ENCODE peak calls at places on chromosomes 5 and 9, in ten cellular contexts. P, S, L, Y, J, X, T, B, R and H are unnamed samples.

GRCh38 chr9:86485359-86485758 is 131.1 kb upstream of the TUT7 start:
- DNase-seq in P (no peak), B (no peak), T (no peak), J (no peak), X (no peak), R (no peak), S (no peak), L (no peak), Y (no peak), H (no peak)

GRCh38 chr9:122206118-122207046 is 22.4 kb downstream of the LHX6 start:
- DNase-seq in R (no peak), L (no peak), B (peak), J (no peak), P (no peak), X (peak), T (peak), Y (no peak), S (no peak), H (no peak)

GRCh38 chr9:14423816-14424261 is 109.9 kb upstream of the NFIB start:
- DNase-seq in L (no peak), X (no peak), S (no peak), Y (no peak), P (no peak), R (no peak), T (no peak), B (peak), J (no peak), H (no peak)

GRCh38 chr9:32426278-32426939 is 42.0 kb downstream of the ACO1 start:
- DNase-seq in X (no peak), J (peak), P (no peak), R (peak), L (peak), Y (no peak), B (peak), S (no peak), T (no peak), H (no peak)

GRCh38 chr5:17302590-17302989 is 85.2 kb downstream of the BASP1 start:
- DNase-seq in P (no peak), S (no peak), Y (no peak), X (no peak), T (no peak), B (peak), L (no peak), J (no peak), R (peak), H (no peak)

GRCh38 chr9:80648336-80648735 is 1041.0 kb downstream of the TLE1 start:
- DNase-seq in R (no peak), B (peak), S (no peak), P (no peak), L (no peak), Y (no peak), X (no peak), J (no peak), T (no peak), H (no peak)

GRCh38 chr5:100270323-100270771 is 264.8 kb upstream of the FAM174A start:
- DNase-seq in L (no peak), R (no peak), Y (no peak), B (peak), X (no peak), J (no peak), P (no peak), T (no peak), S (no peak), H (no peak)

GRCh38 chr5:169249001-169249400 is 51.9 kb downstream of the SLIT3 start:
- DNase-seq in P (no peak), B (no peak), T (no peak), S (no peak), Y (no peak), R (no peak), L (no peak), X (no peak), J (no peak), H (no peak)

GRCh38 chr5:87136096-87136495 is 131.6 kb upstream of the RASA1 start:
- DNase-seq in P (no peak), L (no peak), R (no peak), J (no peak), X (no peak), S (no peak), B (no peak), Y (no peak), T (no peak), H (no peak)

GRCh38 chr5:98296426-98296825 is 477.0 kb upstream of the RGMB start:
- DNase-seq in L (no peak), X (no peak), S (no peak), R (no peak), B (peak), Y (no peak), P (no peak), T (no peak), J (no peak), H (no peak)

GRCh38 chr5:36369092-36369737 is 67.5 kb upstream of the RANBP3L start:
- DNase-seq in R (no peak), L (peak), X (no peak), T (no peak), P (no peak), S (no peak), B (peak), Y (no peak), J (peak), H (no peak)

GRCh38 chr5:126514159-126515141 is 80.6 kb downstream of the ALDH7A1 start:
- DNase-seq in S (no peak), J (no peak), T (no peak), Y (no peak), L (no peak), P (no peak), B (peak), X (no peak), R (no peak), H (no peak)

GRCh38 chr9:621199-621860 is 220.2 kb upstream of the DMRT1 start:
- DNase-seq in L (no peak), S (no peak), X (no peak), B (peak), R (no peak), T (no peak), J (no peak), Y (no peak), P (no peak), H (no peak)

GRCh38 chr5:68534131-68534940 is 318.8 kb downstream of the PIK3R1 start:
- DNase-seq in T (peak), L (peak), S (no peak), J (peak), B (peak), X (no peak), P (no peak), R (no peak), Y (peak), H (no peak)

GRCh38 chr5:56909294-56910122 is at the start of gene SETD9:
- DNase-seq in B (peak), S (peak), X (peak), J (peak), R (peak), L (peak), Y (peak), T (peak), P (peak), H (peak)

GRCh38 chr5:120405923-120406322 is 58.2 kb upstream of the PRR16 start:
- DNase-seq in L (no peak), T (no peak), R (no peak), P (no peak), Y (no peak), J (no peak), X (no peak), S (no peak), B (peak), H (no peak)

GRCh38 chr9:135797507-135798302 is 95.7 kb downstream of the KCNT1 start:
- DNase-seq in P (no peak), L (peak), T (no peak), X (no peak), J (peak), S (no peak), B (peak), R (peak), Y (peak), H (peak)

GRCh38 chr9:129716091-129716490 is 36.8 kb downstream of the PTGES start:
- DNase-seq in Y (no peak), P (no peak), B (peak), T (no peak), J (no peak), R (no peak), S (no peak), L (no peak), X (no peak), H (no peak)

GRCh38 chr9:38180631-38181030 is 111.6 kb upstream of the SHB start:
- DNase-seq in J (no peak), B (no peak), R (no peak), S (no peak), Y (no peak), X (no peak), T (no peak), L (no peak), P (no peak), H (no peak)

GRCh38 chr5:65912311-65912710 is 14.1 kb upstream of the ERBIN start:
- DNase-seq in T (no peak), B (no peak), L (no peak), P (no peak), R (no peak), X (no peak), Y (no peak), J (no peak), S (no peak), H (no peak)

GRCh38 chr5:53069626-53070025 is 39.9 kb downstream of the MOCS2 start:
- DNase-seq in T (no peak), B (peak), Y (no peak), X (no peak), P (no peak), L (no peak), S (no peak), R (no peak), J (no peak), H (no peak)

GRCh38 chr9:129889461-129889935 is 54.2 kb downstream of the USP20 start:
- DNase-seq in J (no peak), Y (no peak), P (no peak), X (no peak), L (no peak), R (no peak), T (no peak), B (no peak), S (no peak), H (no peak)

GRCh38 chr9:121434946-121435345 is 64.7 kb downstream of the GGTA1 start:
- DNase-seq in J (no peak), P (no peak), R (no peak), T (no peak), X (no peak), Y (no peak), B (peak), L (no peak), S (no peak), H (no peak)

GRCh38 chr9:35814106-35814840 is 569 bp downstream of the HINT2 start:
- DNase-seq in L (peak), J (peak), P (no peak), R (peak), Y (peak), B (peak), X (peak), S (no peak), T (peak), H (peak)

GRCh38 chr5:97182571-97183099 is 412 bp downstream of the RIOK2 start:
- DNase-seq in B (peak), S (no peak), P (no peak), R (no peak), L (no peak), T (no peak), X (no peak), Y (no peak), J (no peak), H (no peak)

GRCh38 chr5:180848878-180849277 is 12.2 kb downstream of the ZFP62 start:
- DNase-seq in P (no peak), T (no peak), R (peak), Y (no peak), J (no peak), L (no peak), B (no peak), X (no peak), S (no peak), H (no peak)
- TF ChIP-seq CTCF in P (no peak), T (no peak), R (no peak), Y (no peak), J (no peak), L (no peak), B (no peak), X (no peak), S (no peak), H (no peak)

DNA sequence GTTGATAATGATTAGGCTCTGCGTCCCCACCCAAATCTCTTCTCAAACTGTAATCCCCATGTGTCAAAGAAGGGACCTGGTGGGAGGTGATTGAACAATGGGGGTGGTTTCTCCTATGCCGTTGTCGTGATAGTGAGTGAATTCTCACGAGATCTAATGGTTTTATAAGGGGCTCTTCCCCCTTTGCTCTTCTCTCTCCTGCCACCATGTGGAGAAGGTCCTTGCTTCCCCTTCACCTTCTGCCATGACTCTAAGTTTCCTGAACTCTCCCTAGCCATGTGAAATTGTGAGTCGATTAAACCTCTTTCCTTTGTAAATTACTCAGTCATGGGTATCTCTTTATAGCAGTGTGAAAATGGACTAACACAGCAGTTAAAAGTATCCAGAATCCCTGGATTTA is 715.2 kb upstream of the DMAC1 start:
- DNase-seq in Y (no peak), B (no peak), S (no peak), T (no peak), X (no peak), R (no peak), J (no peak), P (no peak), L (no peak), H (no peak)
- TF ChIP-seq CTCF in Y (no peak), B (no peak), S (no peak), T (no peak), X (no peak), R (no peak), J (no peak), P (no peak), L (no peak), H (no peak)

GRCh38 chr9:22990349-22990748 is 543.7 kb downstream of the DMRTA1 start:
- DNase-seq in R (no peak), L (no peak), Y (no peak), S (no peak), B (no peak), T (no peak), P (no peak), J (no peak), X (no peak), H (no peak)

GRCh38 chr9:22986556-22986955 is 539.9 kb downstream of the DMRTA1 start:
- DNase-seq in T (no peak), X (no peak), Y (no peak), B (no peak), P (no peak), L (no peak), J (no peak), R (peak), S (no peak), H (no peak)
- TF ChIP-seq CTCF in T (no peak), X (no peak), Y (no peak), B (no peak), P (no peak), L (no peak), J (no peak), R (no peak), S (no peak), H (no peak)

DNA sequence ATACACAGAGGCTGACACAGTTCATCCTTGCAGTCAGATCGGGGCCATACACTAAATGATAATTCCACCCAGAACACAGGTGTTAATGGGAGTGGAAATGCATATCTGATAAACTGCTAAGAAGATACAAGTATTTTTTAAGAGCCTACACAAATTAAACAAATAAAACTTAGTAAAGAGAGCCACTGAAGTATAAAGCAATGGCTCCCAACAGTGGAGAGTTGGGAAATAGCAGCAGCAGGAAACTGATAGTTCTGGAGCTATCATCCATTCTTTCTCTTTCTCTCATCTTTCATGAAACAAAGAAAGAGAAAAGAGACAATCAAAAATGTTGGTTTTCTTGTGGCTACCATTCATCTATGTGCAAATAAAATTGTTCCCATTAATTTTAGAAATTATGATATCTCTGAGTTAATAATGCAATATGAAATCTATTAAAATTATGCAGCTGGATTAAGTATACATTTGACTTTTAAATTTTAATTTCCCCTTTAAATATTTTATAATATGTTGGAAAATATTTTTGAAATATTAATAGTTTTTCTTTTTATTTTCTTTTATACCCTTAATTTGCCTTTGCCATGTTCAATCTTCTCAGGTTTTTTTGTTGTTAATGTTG is 120.8 kb downstream of the EMB start:
- DNase-seq in P (no peak), X (no peak), L (no peak), B (no peak), R (no peak), S (no peak), T (no peak), J (no peak), Y (no peak), H (no peak)
- TF ChIP-seq CTCF in P (no peak), X (no peak), L (no peak), B (no peak), R (peak), S (no peak), T (no peak), J (peak), Y (no peak), H (no peak)

DNA sequence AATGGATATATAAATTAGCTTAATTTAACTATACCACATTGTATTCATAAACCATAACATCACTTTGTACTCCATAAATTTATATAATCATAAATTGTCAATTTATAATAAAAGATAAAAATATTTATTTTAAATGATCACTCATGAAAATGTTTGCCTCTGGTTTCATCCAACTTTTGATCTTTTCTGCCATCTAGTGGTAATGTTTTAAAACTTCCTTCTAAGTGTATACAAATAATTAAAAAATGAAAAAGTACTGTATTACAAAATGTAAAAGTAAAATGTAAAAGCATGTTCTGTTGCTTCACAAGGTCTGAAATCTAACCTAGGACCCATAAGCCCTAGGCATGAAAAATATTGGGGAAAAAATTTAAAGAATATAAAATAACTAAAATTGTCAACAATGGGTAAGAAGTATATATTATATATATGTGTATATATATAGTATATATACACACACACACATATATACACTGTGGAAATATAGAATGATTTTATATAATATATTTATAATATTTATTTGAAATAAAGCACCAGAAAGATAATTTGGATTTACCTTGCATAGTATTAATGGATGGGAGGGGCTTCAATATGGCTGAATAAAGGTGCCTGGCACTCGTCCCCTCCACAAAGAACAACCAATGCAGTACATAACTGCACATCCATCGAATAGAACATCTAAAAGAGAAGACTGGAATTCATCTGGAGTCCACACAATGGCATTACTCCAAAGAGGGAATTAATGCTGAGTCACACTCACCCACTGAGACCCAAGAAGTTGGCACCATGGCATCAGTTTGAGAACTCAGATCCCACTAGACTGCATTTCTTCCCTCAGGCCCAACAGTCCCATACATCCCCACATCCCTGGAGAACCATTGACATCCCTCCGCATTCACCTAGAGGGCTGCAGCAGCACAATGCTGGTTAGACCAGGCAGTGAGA is 32.5 kb downstream of the ANXA1 start:
- DNase-seq in B (peak), Y (no peak), X (no peak), J (no peak), P (no peak), L (no peak), S (no peak), R (peak), T (no peak), H (no peak)
- TF ChIP-seq CTCF in B (peak), Y (peak), X (peak), J (peak), P (no peak), L (peak), S (no peak), R (peak), T (peak), H (peak)

GRCh38 chr9:98859941-98860340 is 52.5 kb downstream of the GALNT12 start:
- DNase-seq in P (no peak), S (no peak), X (no peak), B (no peak), Y (no peak), L (no peak), J (no peak), R (no peak), T (peak), H (no peak)

GRCh38 chr9:98862936-98863335 is 55.5 kb downstream of the GALNT12 start:
- DNase-seq in B (no peak), Y (no peak), T (no peak), S (no peak), J (peak), L (no peak), R (no peak), P (no peak), X (no peak), H (no peak)

GRCh38 chr9:98864257-98865180 is 57.0 kb downstream of the GALNT12 start:
- DNase-seq in L (no peak), Y (peak), R (no peak), P (no peak), T (no peak), B (peak), S (no peak), X (no peak), J (no peak), H (peak)

GRCh38 chr9:98861881-98862501 is 54.5 kb downstream of the GALNT12 start:
- DNase-seq in L (peak), S (no peak), J (no peak), T (peak), B (peak), R (peak), X (no peak), Y (no peak), P (no peak), H (peak)

DNA sequence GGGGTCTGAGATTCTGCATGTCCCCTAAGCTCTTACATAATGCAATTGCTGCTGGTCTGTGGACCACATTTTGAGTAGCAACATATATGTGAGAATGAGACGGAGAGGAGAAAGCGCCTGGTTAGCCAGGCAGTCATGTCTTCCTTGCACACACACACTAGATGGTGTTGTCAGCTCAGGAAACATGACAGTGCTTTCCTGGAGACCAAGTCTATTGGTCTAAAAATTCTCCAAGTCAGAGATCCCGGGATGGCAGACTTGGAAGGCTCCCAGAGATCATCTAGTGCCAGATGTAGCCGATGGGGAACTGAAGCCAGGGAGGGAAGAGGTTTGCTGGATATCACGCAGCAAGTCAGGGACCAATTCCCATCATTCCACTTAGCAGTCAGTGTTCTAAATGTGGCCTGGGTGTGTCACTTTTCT is 53.4 kb downstream of the GALNT12 start:
- DNase-seq in X (no peak), J (peak), P (no peak), Y (peak), L (peak), T (peak), R (peak), S (no peak), B (peak), H (peak)
- TF ChIP-seq CTCF in X (no peak), J (peak), P (no peak), Y (peak), L (peak), T (peak), R (peak), S (no peak), B (peak), H (peak)